ENCODE peak calls at places on chromosome 21, in six cellular contexts. E is psoas muscle, S is lower lobe of right lung, U is neuronal stem cell, F is fibroblast of lung, D is uterus. R is an unnamed sample. For H3K36me3 and H3K4me1, the result is how much of the 10 kb centered on the place peaks cover.

GRCh38 chr21:23725576-23725975 is 1881.7 kb downstream of the MRPL39 start:
- DNase-seq in E (no peak), S (no peak), U (no peak), F (no peak), D (no peak), R (no peak)

GRCh38 chr21:26487981-26488480 is 85.1 kb downstream of the CYYR1 start:
- DNase-seq in E (no peak), S (no peak), U (no peak), F (no peak), D (no peak), R (no peak)

GRCh38 chr21:29105218-29105617 is 25.2 kb upstream of the MAP3K7CL start:
- DNase-seq in E (no peak), S (no peak), U (no peak), F (peak), D (no peak), R (no peak)

GRCh38 chr21:17371470-17371869 is 141.4 kb upstream of the CXADR start:
- DNase-seq in E (no peak), S (no peak), U (no peak), F (peak), D (no peak), R (peak)

GRCh38 chr21:36661511-36662309 is 37.2 kb upstream of the SIM2 start:
- DNase-seq in E (peak), S (no peak), U (no peak), F (peak), D (no peak), R (peak)

GRCh38 chr21:42351626-42352432 is 1.0 kb upstream of the TFF2 start:
- DNase-seq in E (no peak), S (no peak), U (no peak), F (no peak), D (no peak), R (no peak)

GRCh38 chr21:33278736-33279135 is 12.6 kb downstream of the IL10RB start:
- DNase-seq in E (no peak), S (no peak), U (no peak), F (peak), D (no peak), R (no peak)

GRCh38 chr21:32184485-32184884 is 94.4 kb downstream of the MIS18A start:
- DNase-seq in E (no peak), S (no peak), U (no peak), F (no peak), D (no peak), R (no peak)

GRCh38 chr21:45523411-45524101 is 18.7 kb downstream of the SLC19A1 start:
- DNase-seq in E (peak), S (peak), U (no peak), F (no peak), D (no peak), R (no peak)
- H3K36me3 ChIP-seq in E (under half), S (under half), U (under half), F (under half), D (under half), R (under half)

GRCh38 chr21:34880401-34880800 is 168.7 kb downstream of the RUNX1 start:
- DNase-seq in E (no peak), S (no peak), U (no peak), F (no peak), D (no peak), R (no peak)
- H3K4me1 ChIP-seq in E (under half), S (half or more), U (under half), F (under half), D (under half), R (half or more)

GRCh38 chr21:43691086-43691795 is 27.7 kb upstream of the PDXK start:
- DNase-seq in E (no peak), S (peak), U (no peak), F (no peak), D (no peak), R (no peak)
- H3K27ac ChIP-seq in E (no peak), S (no peak), U (no peak), F (no peak), D (no peak), R (no peak)

GRCh38 chr21:39666026-39666425 is 53.3 kb downstream of the B3GALT5 start:
- DNase-seq in E (no peak), S (no peak), U (no peak), F (no peak), D (no peak), R (peak)
- H3K36me3 ChIP-seq in E (under half), S (under half), U (under half), F (under half), D (under half), R (under half)

GRCh38 chr21:44873356-44874239 is at the start of gene PTTG1IP:
- DNase-seq in E (peak), S (peak), U (peak), F (peak), D (peak), R (peak)

GRCh38 chr21:44874497-44875331 is 1.2 kb upstream of the PTTG1IP start:
- DNase-seq in E (peak), S (peak), U (no peak), F (no peak), D (peak), R (peak)

GRCh38 chr21:44875341-44875740 is 1.9 kb upstream of the PTTG1IP start:
- DNase-seq in E (no peak), S (no peak), U (no peak), F (peak), D (no peak), R (no peak)

GRCh38 chr21:44872568-44873355 is 728 bp downstream of the PTTG1IP start:
- DNase-seq in E (peak), S (peak), U (peak), F (peak), D (peak), R (peak)

GRCh38 chr21:44874240-44874496 is 678 bp upstream of the PTTG1IP start:
- DNase-seq in E (no peak), S (no peak), U (no peak), F (no peak), D (no peak), R (no peak)
- H3K4me1 ChIP-seq in E (under half), S (half or more), U (under half), F (under half), D (under half), R (half or more)

GRCh38 chr21:37684577-37684976 is 231.7 kb downstream of the KCNJ6 start:
- DNase-seq in E (no peak), S (no peak), U (no peak), F (no peak), D (no peak), R (no peak)
- H3K27ac ChIP-seq in E (no peak), S (no peak), U (no peak), F (no peak), D (no peak), R (no peak)